ENCODE peak calls at places on chromosomes 5 and 9, in five cellular contexts. W is prostate gland, O is GM23338, C is breast epithelium, R is H1. B is an unnamed sample.
A peak's percentile ranks its signal among the peaks of the same experiment; 100 is the strongest.

GRCh38 chr5:153445875-153446567 is 44.4 kb upstream of the GRIA1 start:
- DNase-seq in O (peak; percentile 17), W (no peak), C (peak; percentile 29), R (no peak), B (no peak)

GRCh38 chr9:114823416-114823815 is 17.6 kb upstream of the TNFSF15 start:
- DNase-seq in W (no peak), R (no peak), C (no peak), O (no peak), B (no peak)

GRCh38 chr5:12023614-12024241 is 119.5 kb upstream of the CTNND2 start:
- DNase-seq in O (peak; percentile 79), R (no peak), C (no peak), W (no peak), B (peak; percentile 6)

GRCh38 chr5:109413463-109413862 is 3.7 kb upstream of the PJA2 start:
- DNase-seq in W (no peak), O (peak; percentile 37), R (no peak), C (no peak), B (no peak)

GRCh38 chr9:109549386-109549785 is 51.3 kb upstream of the PTPN3 start:
- DNase-seq in R (no peak), W (no peak), C (no peak), O (no peak), B (no peak)

GRCh38 chr9:133770076-133770777 is 32.1 kb upstream of the SARDH start:
- DNase-seq in C (peak; percentile 16), O (no peak), W (no peak), R (no peak), B (no peak)

GRCh38 chr9:134870746-134871667 is 9.6 kb upstream of the FCN2 start:
- DNase-seq in W (no peak), C (no peak), R (no peak), O (no peak), B (no peak)

GRCh38 chr5:54678737-54679136 is 161.2 kb downstream of the SNX18 start:
- DNase-seq in C (no peak), O (no peak), W (no peak), R (no peak), B (no peak)

GRCh38 chr5:145841299-145841698 is 6.2 kb upstream of the PRELID2 start:
- DNase-seq in R (no peak), W (no peak), C (no peak), O (no peak), B (no peak)

GRCh38 chr5:36363101-36363500 is 61.4 kb upstream of the RANBP3L start:
- DNase-seq in W (no peak), O (peak; percentile 62), C (no peak), R (no peak), B (no peak)

GRCh38 chr9:132233138-132233537 is 71.3 kb downstream of the NTNG2 start:
- DNase-seq in R (no peak), W (no peak), C (no peak), O (no peak), B (no peak)

GRCh38 chr5:113330533-113331200 is 104.1 kb downstream of the TSSK1B start:
- DNase-seq in W (peak; percentile 57), C (peak; percentile 61), O (no peak), R (no peak), B (no peak)

GRCh38 chr9:34989946-34990635 is 546 bp downstream of the DNAJB5 start:
- DNase-seq in R (no peak), C (peak; percentile 45), W (peak; percentile 27), O (peak; percentile 95), B (no peak)

GRCh38 chr5:67552773-67553172 is 356.2 kb upstream of the CD180 start:
- DNase-seq in W (no peak), O (no peak), C (no peak), R (no peak), B (no peak)

GRCh38 chr9:114290561-114290986 is 32.3 kb upstream of the ORM1 start:
- DNase-seq in W (no peak), R (no peak), C (no peak), O (no peak), B (no peak)

GRCh38 chr9:114169029-114169939 is 13.9 kb downstream of the COL27A1 start:
- DNase-seq in W (no peak), O (no peak), R (no peak), C (no peak), B (no peak)

GRCh38 chr5:87541033-87541432 is 128.3 kb upstream of the CCNH start:
- DNase-seq in R (no peak), W (peak; percentile 46), O (peak; percentile 62), C (peak; percentile 45), B (no peak)

GRCh38 chr5:81021951-81022687 is 62.0 kb downstream of the RASGRF2 start:
- DNase-seq in C (no peak), O (no peak), R (no peak), W (no peak), B (no peak)

GRCh38 chr9:8857330-8858249 is 1058.0 kb upstream of the DMAC1 start:
- DNase-seq in C (no peak), W (peak; percentile 36), R (peak; percentile 29), O (peak; percentile 86), B (no peak)
- TF ChIP-seq POLR2AphosphoS5 in C (no peak), W (no peak), R (peak; percentile 31), O (peak; percentile 62), B (no peak)

DNA sequence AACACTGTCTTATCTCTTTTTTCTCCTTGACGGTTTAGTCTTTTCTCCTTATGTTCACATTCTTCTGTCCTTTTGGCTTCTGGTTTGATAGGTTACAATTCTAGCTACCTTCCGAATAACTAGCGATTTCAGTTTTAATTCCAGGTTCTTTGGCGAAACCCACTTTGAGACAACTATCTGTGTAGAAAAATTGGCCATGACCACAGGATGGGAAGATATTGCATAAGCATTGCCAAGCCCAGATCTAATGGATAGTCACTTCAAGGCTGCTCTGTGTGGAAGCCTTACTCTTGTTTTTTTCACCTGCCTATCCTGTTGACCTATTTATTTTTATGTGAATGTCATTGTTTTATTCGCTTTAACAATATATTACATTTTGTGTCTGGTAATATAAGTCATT is 5.2 kb downstream of the ZNF189 start:
- DNase-seq in C (no peak), R (no peak), W (no peak), O (no peak), B (no peak)
- TF ChIP-seq CTCF in C (no peak), R (no peak), W (no peak), O (no peak), B (no peak)

DNA sequence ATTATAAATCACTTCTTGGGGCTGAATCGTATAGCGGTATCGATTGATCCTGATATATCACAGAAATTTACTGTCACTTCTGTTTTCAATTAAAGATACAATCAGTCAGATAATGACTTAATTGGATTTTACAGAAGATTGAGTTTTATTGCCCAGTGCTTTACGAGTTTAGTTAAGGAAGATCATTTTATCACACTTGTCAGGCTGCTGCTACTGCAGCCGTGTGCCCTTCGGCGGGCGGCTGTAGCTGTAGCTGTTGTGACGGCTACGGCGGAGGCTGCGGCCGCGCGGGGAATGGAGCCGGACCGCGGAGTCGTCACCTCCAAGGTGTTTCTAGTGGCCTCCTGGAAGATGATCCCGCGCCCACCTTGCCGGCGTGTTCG is 7.2 kb upstream of the DMRT3 start:
- DNase-seq in W (no peak), R (no peak), C (no peak), O (peak; percentile 26), B (no peak)
- TF ChIP-seq POLR2AphosphoS5 in W (no peak), R (no peak), C (no peak), O (no peak), B (no peak)

DNA sequence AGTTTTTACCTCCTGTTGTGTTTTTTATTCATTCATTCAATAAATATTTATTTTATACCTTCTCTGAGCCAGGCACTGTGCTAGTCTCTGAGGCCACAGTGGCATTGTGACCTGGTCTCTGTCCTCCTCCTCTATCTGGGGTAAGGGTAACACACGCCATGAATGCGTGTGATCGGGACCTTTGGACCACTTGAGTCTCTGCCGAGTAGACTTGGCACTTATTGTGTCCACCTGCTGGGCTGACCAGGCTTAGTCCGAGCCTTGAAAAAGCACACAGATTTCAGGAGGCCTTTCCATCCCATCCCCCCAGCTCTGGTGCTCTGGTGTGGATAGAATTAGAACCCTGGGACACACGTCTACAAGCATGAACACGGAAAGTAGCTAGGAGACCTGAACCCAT is 58.7 kb downstream of the ERGIC1 start:
- DNase-seq in R (no peak), O (no peak), W (no peak), C (no peak), B (no peak)
- TF ChIP-seq CTCF in R (no peak), O (no peak), W (no peak), C (no peak), B (no peak)

GRCh38 chr5:141199359-141200235 is at the start of gene PCDHB11:
- DNase-seq in O (peak; percentile 72), C (no peak), R (no peak), W (no peak), B (no peak)
- TF ChIP-seq POLR2AphosphoS5 in O (no peak), C (no peak), R (no peak), W (no peak), B (no peak)

GRCh38 chr9:105059260-105059659 is 131.3 kb upstream of the ABCA1 start:
- DNase-seq in C (no peak), R (no peak), O (no peak), W (no peak), B (no peak)
- TF ChIP-seq CTCF in C (no peak), R (no peak), O (no peak), W (no peak), B (no peak)

GRCh38 chr5:83837261-83837894 is 116.7 kb upstream of the HAPLN1 start:
- DNase-seq in O (no peak), C (no peak), W (no peak), R (no peak), B (no peak)
- TF ChIP-seq POLR2AphosphoS5 in O (no peak), C (no peak), W (no peak), R (no peak), B (no peak)

DNA sequence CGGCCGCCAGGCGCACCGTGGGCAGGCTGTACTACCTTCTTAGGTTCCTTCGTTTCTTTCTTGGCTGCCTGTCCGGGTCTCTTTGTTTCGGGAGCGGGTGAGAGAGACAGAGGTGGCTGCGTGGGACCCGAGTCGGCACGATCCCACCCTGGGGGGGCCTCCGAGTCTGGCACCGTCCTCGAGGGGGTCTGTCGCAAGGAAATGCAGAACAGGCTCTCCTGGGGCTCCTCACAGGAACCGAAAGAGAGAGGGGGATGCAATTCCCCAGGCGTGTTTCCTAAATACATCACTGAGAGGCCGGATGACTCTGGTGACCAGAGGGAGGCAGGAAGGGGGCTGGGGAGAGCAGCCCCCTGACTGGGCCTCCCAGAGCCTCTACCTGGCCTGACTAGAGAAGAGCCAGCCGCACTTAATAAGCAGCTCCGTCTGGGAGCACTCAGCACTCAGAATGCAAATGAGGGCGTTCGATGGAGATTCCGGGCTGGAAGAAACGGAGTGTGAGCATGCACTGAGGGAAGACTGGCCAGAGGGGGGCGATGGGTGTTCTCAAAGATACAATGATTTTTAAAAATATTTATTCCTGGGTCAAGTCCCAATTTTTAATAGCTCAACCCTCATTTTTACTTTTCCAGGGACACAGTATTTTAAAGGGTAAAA is 11.7 kb upstream of the INPP5E start:
- DNase-seq in O (peak; percentile 46), C (no peak), W (no peak), R (no peak), B (no peak)
- TF ChIP-seq CTCF in O (peak; percentile 32), C (no peak), W (no peak), R (no peak), B (no peak)

DNA sequence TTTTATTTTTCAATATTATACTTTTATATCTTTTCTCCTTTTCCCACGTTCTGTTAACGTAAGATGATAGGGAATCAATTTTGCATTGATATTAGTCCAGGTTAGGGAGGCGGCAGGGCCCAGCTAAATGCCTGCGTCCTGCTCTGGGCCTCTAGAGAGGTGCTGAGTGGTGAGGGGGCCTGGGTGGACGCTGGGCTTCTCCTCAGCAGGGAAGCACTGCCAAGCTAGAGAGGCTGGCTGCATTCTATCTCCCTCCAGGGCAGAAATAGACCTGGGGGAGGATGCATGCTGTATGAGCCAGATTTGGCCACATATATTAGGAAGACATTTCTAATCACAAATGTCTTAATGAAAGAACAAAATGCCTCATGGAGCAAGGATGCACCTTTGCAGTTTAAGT is 43.6 kb upstream of the NKX2-5 start:
- DNase-seq in W (no peak), C (no peak), R (no peak), O (no peak), B (no peak)
- TF ChIP-seq POLR2AphosphoS5 in W (no peak), C (no peak), R (no peak), O (no peak), B (no peak)